ENCODE peak calls at places on chromosomes 13 and 19, in eight cellular contexts. H is tibial artery; E is kidney epithelial cell; C is B cell; G is neural crest cell; P is mucosa of descending colon; R is dorsolateral prefrontal cortex; I is CD8-positive, alpha-beta T cell. Z is an unnamed sample.

GRCh38 chr13:110713981-110714797 is 689 bp downstream of the ING1 start:
- DNase-seq in H (peak), E (no peak), C (peak), G (peak), P (peak), R (peak), I (peak), Z (peak)

GRCh38 chr19:35478794-35479193 is 11.5 kb downstream of the KRTDAP start:
- DNase-seq in H (no peak), E (no peak), C (no peak), G (no peak), P (no peak), R (no peak), I (no peak), Z (no peak)

GRCh38 chr19:44820648-44821609 is 12.0 kb downstream of the BCAM start:
- DNase-seq in H (peak), E (no peak), C (no peak), G (no peak), P (no peak), R (no peak), I (no peak), Z (no peak)

GRCh38 chr13:56457535-56458200 is 683.0 kb upstream of the PRR20A start:
- DNase-seq in H (no peak), E (no peak), C (no peak), G (no peak), P (no peak), R (no peak), I (no peak), Z (no peak)

GRCh38 chr13:18978447-18978846 is 203.2 kb downstream of the TUBA3C start:
- DNase-seq in H (no peak), E (no peak), C (no peak), G (no peak), P (no peak), R (no peak), I (no peak), Z (no peak)

GRCh38 chr13:98068511-98068910 is 74.4 kb upstream of the FARP1 start:
- DNase-seq in H (no peak), E (no peak), C (no peak), G (no peak), P (no peak), R (no peak), I (no peak), Z (no peak)

GRCh38 chr13:108769213-108770070 is 140.0 kb downstream of the MYO16 start:
- DNase-seq in H (no peak), E (peak), C (no peak), G (no peak), P (no peak), R (no peak), I (no peak), Z (no peak)

GRCh38 chr19:1163934-1164683 is 10.0 kb downstream of the SBNO2 start:
- DNase-seq in H (no peak), E (no peak), C (no peak), G (no peak), P (no peak), R (no peak), I (no peak), Z (no peak)

GRCh38 chr13:110445722-110446569 is 115.6 kb downstream of the RAB20 start:
- DNase-seq in H (peak), E (peak), C (no peak), G (no peak), P (no peak), R (no peak), I (no peak), Z (no peak)

DNA sequence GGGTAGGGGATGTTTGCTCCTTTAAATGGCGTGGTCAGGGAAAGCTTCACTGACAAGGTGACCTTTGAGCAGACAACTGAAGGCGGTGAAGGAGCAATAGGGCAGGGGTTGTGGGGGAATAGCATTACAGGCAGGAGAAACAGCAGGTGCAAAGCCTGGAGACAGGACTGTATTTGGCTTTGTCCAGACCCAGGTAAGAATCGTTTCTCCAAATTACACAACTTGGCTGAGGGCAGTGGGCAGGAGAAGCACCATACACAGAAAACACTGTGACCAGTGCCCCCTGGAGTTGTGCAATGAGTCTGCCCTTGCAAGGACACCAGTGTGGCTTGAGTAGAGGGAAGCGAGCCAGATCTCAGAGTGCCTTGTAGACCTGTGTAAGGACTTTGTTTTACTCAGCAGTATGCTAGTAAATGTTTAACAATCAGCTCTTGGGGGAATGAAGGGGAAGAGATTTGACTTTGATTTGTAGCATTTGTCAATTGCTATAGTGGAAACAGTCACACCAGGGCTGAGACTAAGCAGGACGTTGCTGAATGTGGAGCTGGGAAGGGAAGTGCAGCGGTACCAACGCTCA is 360.0 kb downstream of the DCT start:
- DNase-seq in H (no peak), E (peak), C (no peak), G (no peak), P (peak), R (no peak), I (no peak), Z (no peak)
- TF ChIP-seq CTCF in H (no peak), E (no peak), C (no peak), G (no peak), P (no peak), R (no peak), I (no peak), Z (no peak)

GRCh38 chr19:42480335-42481095 is 37.8 kb upstream of the CXCL17 start:
- DNase-seq in H (no peak), E (no peak), C (no peak), G (no peak), P (no peak), R (no peak), I (no peak), Z (no peak)
- TF ChIP-seq CTCF in H (no peak), E (no peak), C (no peak), G (no peak), P (no peak), R (no peak), I (no peak), Z (no peak)

DNA sequence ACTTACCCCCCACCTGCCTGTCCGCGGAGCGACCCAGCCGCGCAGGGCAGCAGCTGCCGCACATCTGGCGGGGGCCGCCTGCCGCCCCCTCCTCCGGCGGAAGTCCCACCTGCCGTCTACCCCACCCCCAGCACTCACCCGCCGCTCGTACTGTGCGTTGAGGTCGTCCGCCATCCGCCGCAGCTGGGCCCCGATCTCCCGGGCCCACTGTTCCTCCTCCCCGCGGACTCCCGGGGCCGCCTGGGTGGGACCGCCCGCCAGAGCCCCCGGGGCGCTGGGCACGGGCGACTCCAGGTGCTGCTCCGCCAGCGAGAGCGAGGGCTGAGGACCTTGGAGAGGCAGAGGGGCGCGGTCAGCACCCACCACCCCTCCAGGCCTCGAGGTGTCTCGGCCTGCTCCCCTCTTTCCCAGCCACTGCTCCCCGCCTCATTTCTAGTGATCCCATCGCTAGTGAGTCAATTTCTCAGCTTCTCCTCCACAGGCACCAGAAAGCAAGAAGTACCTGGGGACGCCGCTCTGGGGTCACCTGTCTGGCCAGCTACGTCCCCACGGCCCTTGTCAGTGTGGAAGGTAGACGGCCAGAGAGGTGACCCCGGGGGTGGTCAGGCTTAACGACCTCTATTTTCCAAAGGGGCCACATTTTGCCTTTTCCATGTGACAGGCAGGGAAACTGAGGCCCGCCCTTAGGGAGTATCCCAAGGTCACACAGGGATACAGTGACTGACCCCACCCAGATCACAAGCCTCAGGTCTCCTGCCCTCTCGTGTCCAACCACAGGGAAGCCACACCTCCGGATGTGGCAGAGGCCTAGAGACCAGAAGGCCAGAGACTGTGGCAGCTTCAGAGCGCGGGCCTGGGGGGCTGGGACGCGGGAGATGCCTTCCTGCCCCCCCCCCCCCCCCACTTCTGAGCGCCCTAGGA is 4.3 kb downstream of the BBC3 start:
- DNase-seq in H (peak), E (no peak), C (no peak), G (no peak), P (peak), R (no peak), I (peak), Z (peak)
- TF ChIP-seq CTCF in H (no peak), E (no peak), C (no peak), G (no peak), P (peak), R (no peak), I (no peak), Z (no peak)

GRCh38 chr13:77372275-77372674 is 45.4 kb upstream of the MYCBP2 start:
- DNase-seq in H (no peak), E (no peak), C (no peak), G (no peak), P (no peak), R (no peak), I (no peak), Z (no peak)

GRCh38 chr13:77374339-77374738 is 47.4 kb upstream of the MYCBP2 start:
- DNase-seq in H (no peak), E (no peak), C (no peak), G (no peak), P (no peak), R (no peak), I (no peak), Z (no peak)

GRCh38 chr13:77373541-77373940 is 46.6 kb upstream of the MYCBP2 start:
- DNase-seq in H (no peak), E (no peak), C (no peak), G (no peak), P (no peak), R (no peak), I (no peak), Z (no peak)

GRCh38 chr13:77374786-77375185 is 47.9 kb upstream of the MYCBP2 start:
- DNase-seq in H (no peak), E (no peak), C (no peak), G (no peak), P (no peak), R (no peak), I (no peak), Z (no peak)

DNA sequence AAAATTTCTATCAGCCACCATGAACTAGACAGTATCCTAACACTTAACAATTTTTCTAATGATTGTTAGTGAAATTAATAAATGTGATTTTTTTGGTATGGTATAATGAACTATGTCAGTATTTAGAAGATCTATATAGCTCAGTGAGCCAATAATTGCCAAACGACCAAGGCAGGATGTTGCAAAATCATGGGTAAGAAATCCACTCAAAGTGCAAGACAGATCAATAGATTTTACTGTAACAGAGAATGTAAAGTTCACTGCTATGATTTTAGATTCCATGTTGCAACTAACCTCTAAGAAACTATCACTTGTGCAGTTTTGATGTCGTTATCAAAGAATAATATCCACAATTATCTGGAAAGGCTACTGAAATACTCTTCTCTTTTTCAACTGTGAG is 44.0 kb upstream of the MYCBP2 start:
- DNase-seq in H (no peak), E (no peak), C (no peak), G (no peak), P (no peak), R (no peak), I (no peak), Z (no peak)
- TF ChIP-seq CTCF in H (no peak), E (no peak), C (no peak), G (no peak), P (no peak), R (no peak), I (no peak), Z (no peak)

DNA sequence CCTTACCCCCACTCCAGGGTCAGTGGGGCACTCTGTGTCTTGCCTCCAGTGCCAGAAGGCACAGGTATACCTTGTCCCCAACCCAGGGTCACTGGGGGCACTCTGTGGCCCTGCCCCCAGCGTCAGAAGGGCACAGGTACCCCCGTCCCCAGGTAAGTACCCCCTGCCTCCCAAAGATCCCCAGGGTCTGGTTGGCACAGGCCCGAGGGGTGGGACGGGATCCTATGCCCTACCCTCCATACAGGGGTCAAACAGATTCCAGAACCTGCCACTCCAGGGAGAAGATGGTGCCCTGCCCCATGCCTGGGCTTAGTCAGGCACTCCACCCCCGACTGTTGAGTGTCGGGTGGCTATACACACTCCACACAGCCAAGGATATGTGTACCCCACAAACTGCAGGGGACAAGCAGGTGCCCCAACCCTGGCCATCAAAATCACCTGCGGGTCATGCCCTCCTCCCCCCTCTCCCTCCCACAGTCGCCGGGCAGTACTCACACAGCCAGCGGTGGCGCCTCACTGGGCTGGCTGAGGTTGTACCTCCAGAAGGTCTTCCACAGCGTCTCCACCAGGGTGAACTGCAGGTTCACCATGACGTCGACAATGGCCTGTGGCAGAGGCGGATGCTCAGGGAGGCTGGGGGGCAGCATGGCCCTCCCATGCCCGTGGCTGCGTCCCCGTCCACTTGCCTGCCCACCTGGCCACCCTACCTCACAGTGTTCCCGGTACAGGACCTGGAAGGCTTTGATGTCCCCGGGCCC is 13.8 kb downstream of the DCAF15 start:
- DNase-seq in H (no peak), E (no peak), C (no peak), G (no peak), P (no peak), R (no peak), I (no peak), Z (no peak)
- TF ChIP-seq CTCF in H (no peak), E (no peak), C (no peak), G (no peak), P (no peak), R (no peak), I (no peak), Z (no peak)

GRCh38 chr13:113187263-113187669 is 21.2 kb downstream of the PCID2 start:
- DNase-seq in H (peak), E (peak), C (no peak), G (no peak), P (peak), R (peak), I (peak), Z (peak)
- TF ChIP-seq CTCF in H (no peak), E (no peak), C (no peak), G (no peak), P (no peak), R (no peak), I (no peak), Z (no peak)

DNA sequence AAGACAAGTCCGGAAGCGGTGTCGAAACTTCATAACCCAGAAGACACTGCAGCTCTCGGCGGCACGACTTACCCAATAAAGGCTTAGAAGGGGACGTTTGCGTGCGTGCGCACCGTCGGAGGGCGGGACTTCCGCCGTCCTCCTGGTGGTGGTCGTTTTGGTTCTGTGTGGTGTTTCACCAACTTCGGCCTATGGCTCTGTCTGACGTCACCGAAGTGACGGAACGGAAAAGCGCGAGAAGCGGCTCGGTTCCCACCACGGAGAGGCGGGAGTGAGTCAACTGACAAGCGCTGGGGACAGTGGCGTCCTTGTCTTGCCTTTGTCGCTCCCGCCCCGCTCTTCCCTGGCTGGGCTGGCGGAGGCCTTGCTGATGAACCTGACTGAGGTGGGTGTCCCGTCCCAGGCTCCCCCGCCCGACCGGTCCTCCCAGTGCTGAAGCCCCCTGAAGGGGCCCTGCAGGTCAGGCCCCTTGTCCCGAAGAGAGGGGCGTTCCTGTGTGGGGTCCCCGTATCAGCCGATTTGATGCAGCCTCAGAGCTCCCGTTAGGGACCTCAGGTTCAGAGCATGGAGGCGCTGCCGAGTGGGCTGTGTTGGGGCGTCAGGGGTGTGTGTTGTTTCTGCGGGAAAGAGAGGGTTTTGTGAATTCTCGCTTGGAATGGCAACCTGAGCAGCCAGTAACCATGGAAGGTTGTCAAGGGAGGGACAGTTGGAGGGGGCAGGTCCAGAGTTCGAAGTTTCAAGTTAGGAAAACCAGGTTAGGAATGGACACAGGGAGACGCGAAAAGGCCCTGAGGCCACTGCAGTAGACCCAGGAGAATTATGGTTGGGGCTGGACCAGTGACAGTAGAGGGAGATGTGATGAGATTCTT is at the start of gene ZNF548:
- DNase-seq in H (peak), E (peak), C (peak), G (peak), P (peak), R (peak), I (peak), Z (peak)
- TF ChIP-seq CTCF in H (peak), E (no peak), C (peak), G (peak), P (no peak), R (peak), I (no peak), Z (no peak)

DNA sequence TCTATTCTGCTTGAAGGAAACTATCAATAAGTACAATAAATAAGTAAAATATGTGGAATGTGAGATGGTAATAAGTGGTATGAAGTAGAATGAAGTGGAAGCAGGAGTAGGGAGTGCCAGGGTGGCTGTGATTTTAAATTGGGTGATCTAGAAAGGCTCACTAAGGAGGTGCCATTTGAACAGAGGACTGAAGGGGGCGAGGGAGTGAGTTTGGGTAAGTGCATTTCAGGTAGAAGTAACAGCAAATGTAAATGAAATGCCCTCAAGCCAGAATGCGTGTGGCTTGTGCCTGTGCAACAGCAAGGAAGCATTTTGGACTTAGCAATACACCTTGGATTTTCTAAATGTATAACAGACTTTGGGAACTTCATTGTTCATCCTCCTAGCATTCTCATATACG is 77.1 kb downstream of the CCNA1 start:
- DNase-seq in H (no peak), E (no peak), C (no peak), G (no peak), P (no peak), R (no peak), I (no peak), Z (no peak)
- TF ChIP-seq CTCF in H (no peak), E (no peak), C (no peak), G (peak), P (no peak), R (no peak), I (no peak), Z (peak)